ENCODE peak calls at places on chromosomes 11 and 22, in ten cellular contexts. One of them, this sample, is unnamed.

GRCh38 chr22:17872491-17872890 is 98.2 kb upstream of the BID start:
- DNase-seq in T-helper 1 cell: no peak
- DNase-seq in MV-4-11: no peak
- DNase-seq in fibroblast of the conjunctiva: no peak
- DNase-seq in nephron progenitor cell: no peak
- DNase-seq in amniotic epithelial cell: peak; percentile 43
- DNase-seq in neural crest cell: no peak
- DNase-seq in foreskin fibroblast: no peak
- DNase-seq in osteocyte: no peak
- DNase-seq in prostate gland: no peak
- DNase-seq in this sample: no peak

GRCh38 chr11:69653406-69653960 is 12.5 kb downstream of the CCND1 start:
- DNase-seq in T-helper 1 cell: no peak
- DNase-seq in MV-4-11: no peak
- DNase-seq in fibroblast of the conjunctiva: no peak
- DNase-seq in nephron progenitor cell: no peak
- DNase-seq in amniotic epithelial cell: no peak
- DNase-seq in neural crest cell: no peak
- DNase-seq in foreskin fibroblast: no peak
- DNase-seq in osteocyte: no peak
- DNase-seq in prostate gland: no peak
- DNase-seq in this sample: no peak

GRCh38 chr11:134711563-134711962 is 299.5 kb upstream of the B3GAT1 start:
- DNase-seq in T-helper 1 cell: no peak
- DNase-seq in MV-4-11: no peak
- DNase-seq in fibroblast of the conjunctiva: no peak
- DNase-seq in nephron progenitor cell: no peak
- DNase-seq in amniotic epithelial cell: no peak
- DNase-seq in neural crest cell: no peak
- DNase-seq in foreskin fibroblast: no peak
- DNase-seq in osteocyte: no peak
- DNase-seq in prostate gland: no peak
- DNase-seq in this sample: no peak

GRCh38 chr11:9367551-9367950 is 16.9 kb upstream of the IPO7 start:
- DNase-seq in T-helper 1 cell: no peak
- DNase-seq in MV-4-11: no peak
- DNase-seq in fibroblast of the conjunctiva: no peak
- DNase-seq in nephron progenitor cell: no peak
- DNase-seq in amniotic epithelial cell: peak; percentile 31
- DNase-seq in neural crest cell: no peak
- DNase-seq in foreskin fibroblast: no peak
- DNase-seq in osteocyte: no peak
- DNase-seq in prostate gland: no peak
- DNase-seq in this sample: no peak

GRCh38 chr11:69573751-69574382 is 67.1 kb upstream of the CCND1 start:
- DNase-seq in T-helper 1 cell: no peak
- DNase-seq in MV-4-11: no peak
- DNase-seq in fibroblast of the conjunctiva: no peak
- DNase-seq in nephron progenitor cell: no peak
- DNase-seq in amniotic epithelial cell: no peak
- DNase-seq in neural crest cell: no peak
- DNase-seq in foreskin fibroblast: peak; percentile 14
- DNase-seq in osteocyte: no peak
- DNase-seq in prostate gland: no peak
- DNase-seq in this sample: no peak

GRCh38 chr22:29567338-29567737 is 13.6 kb downstream of the NIPSNAP1 start:
- DNase-seq in T-helper 1 cell: no peak
- DNase-seq in MV-4-11: no peak
- DNase-seq in fibroblast of the conjunctiva: no peak
- DNase-seq in nephron progenitor cell: no peak
- DNase-seq in amniotic epithelial cell: no peak
- DNase-seq in neural crest cell: no peak
- DNase-seq in foreskin fibroblast: no peak
- DNase-seq in osteocyte: no peak
- DNase-seq in prostate gland: no peak
- DNase-seq in this sample: no peak

GRCh38 chr11:107006076-107006833 is 12.0 kb downstream of the GUCY1A2 start:
- DNase-seq in T-helper 1 cell: no peak
- DNase-seq in MV-4-11: no peak
- DNase-seq in fibroblast of the conjunctiva: no peak
- DNase-seq in nephron progenitor cell: no peak
- DNase-seq in amniotic epithelial cell: no peak
- DNase-seq in neural crest cell: no peak
- DNase-seq in foreskin fibroblast: no peak
- DNase-seq in osteocyte: no peak
- DNase-seq in prostate gland: no peak
- DNase-seq in this sample: no peak

GRCh38 chr11:3207530-3208189 is 11.0 kb downstream of the MRGPRG start:
- DNase-seq in T-helper 1 cell: no peak
- DNase-seq in MV-4-11: no peak
- DNase-seq in fibroblast of the conjunctiva: no peak
- DNase-seq in nephron progenitor cell: no peak
- DNase-seq in amniotic epithelial cell: no peak
- DNase-seq in neural crest cell: no peak
- DNase-seq in foreskin fibroblast: no peak
- DNase-seq in osteocyte: no peak
- DNase-seq in prostate gland: no peak
- DNase-seq in this sample: no peak

GRCh38 chr11:70107191-70107590 is 29.1 kb downstream of the ANO1 start:
- DNase-seq in T-helper 1 cell: no peak
- DNase-seq in MV-4-11: no peak
- DNase-seq in fibroblast of the conjunctiva: no peak
- DNase-seq in nephron progenitor cell: no peak
- DNase-seq in amniotic epithelial cell: no peak
- DNase-seq in neural crest cell: no peak
- DNase-seq in foreskin fibroblast: no peak
- DNase-seq in osteocyte: no peak
- DNase-seq in prostate gland: no peak
- DNase-seq in this sample: no peak

GRCh38 chr11:8728566-8728965 is 46.0 kb downstream of the RPL27A start:
- DNase-seq in T-helper 1 cell: no peak
- DNase-seq in MV-4-11: peak; percentile 50
- DNase-seq in fibroblast of the conjunctiva: no peak
- DNase-seq in nephron progenitor cell: no peak
- DNase-seq in amniotic epithelial cell: peak; percentile 79
- DNase-seq in neural crest cell: no peak
- DNase-seq in foreskin fibroblast: peak; percentile 55
- DNase-seq in osteocyte: no peak
- DNase-seq in prostate gland: no peak
- DNase-seq in this sample: no peak

This sample was measured in Kasumi-1.